ENCODE peak calls at places on chromosomes 1 and 21, in eight cellular contexts. Y is tibial artery, C is brain microvascular endothelial cell, F is neural progenitor cell, E is mesendoderm, O is stomach, R is body of pancreas, J is ascending aorta. G is an unnamed sample. For H3K36me3, the result is how much of the 10 kb centered on the place peaks cover.

GRCh38 chr1:203368624-203369451 is 17.9 kb upstream of the FMOD start:
- DNase-seq in Y (peak), C (peak), F (no peak), E (peak), O (no peak), R (peak), J (no peak), G (no peak)

GRCh38 chr1:47650205-47650604 is 212.4 kb downstream of the FOXD2 start:
- DNase-seq in Y (peak), C (peak), F (no peak), E (peak), O (peak), R (no peak), J (no peak), G (peak)

GRCh38 chr1:29256979-29257804 is 20.9 kb downstream of the PTPRU start:
- DNase-seq in Y (peak), C (peak), F (peak), E (peak), O (no peak), R (peak), J (no peak), G (peak)

GRCh38 chr1:81414417-81415087 is 386.2 kb upstream of the ADGRL2 start:
- DNase-seq in Y (peak), C (peak), F (peak), E (peak), O (peak), R (peak), J (no peak), G (no peak)

GRCh38 chr1:237040823-237041222 is 1.2 kb upstream of the RYR2 start:
- DNase-seq in Y (no peak), C (no peak), F (no peak), E (no peak), O (no peak), R (no peak), J (no peak), G (no peak)

GRCh38 chr1:182120411-182121258 is 59.1 kb upstream of the ZNF648 start:
- DNase-seq in Y (no peak), C (peak), F (no peak), E (no peak), O (peak), R (peak), J (no peak), G (no peak)

GRCh38 chr21:29217818-29218252 is 80.9 kb upstream of the BACH1 start:
- DNase-seq in Y (no peak), C (peak), F (no peak), E (no peak), O (no peak), R (no peak), J (no peak), G (peak)

GRCh38 chr1:94025383-94026340 is 95.3 kb downstream of the ABCA4 start:
- DNase-seq in Y (no peak), C (peak), F (peak), E (peak), O (no peak), R (peak), J (no peak), G (no peak)

GRCh38 chr1:170321113-170321512 is 175.4 kb downstream of the NTMT2 start:
- DNase-seq in Y (no peak), C (peak), F (no peak), E (no peak), O (no peak), R (no peak), J (no peak), G (no peak)

GRCh38 chr1:154999651-155000474 is 2.7 kb upstream of the ZBTB7B start:
- DNase-seq in Y (peak), C (no peak), F (peak), E (peak), O (peak), R (peak), J (no peak), G (no peak)

GRCh38 chr1:190752131-190752530 is 274.5 kb upstream of the BRINP3 start:
- DNase-seq in Y (no peak), C (no peak), F (no peak), E (no peak), O (no peak), R (no peak), J (no peak), G (no peak)

GRCh38 chr1:55428944-55429931 is 214.1 kb upstream of the USP24 start:
- DNase-seq in Y (peak), C (peak), F (no peak), E (peak), O (peak), R (peak), J (peak), G (peak)

GRCh38 chr1:26263212-26263611 is 16.7 kb upstream of the SH3BGRL3 start:
- DNase-seq in Y (no peak), C (no peak), F (no peak), E (no peak), O (no peak), R (no peak), J (no peak), G (no peak)

GRCh38 chr1:43056981-43057391 is 98.3 kb upstream of the SLC2A1 start:
- DNase-seq in Y (no peak), C (no peak), F (no peak), E (no peak), O (no peak), R (no peak), J (no peak), G (no peak)

GRCh38 chr1:97192872-97193572 is 471.4 kb downstream of the PTBP2 start:
- DNase-seq in Y (no peak), C (peak), F (no peak), E (peak), O (peak), R (peak), J (no peak), G (peak)

GRCh38 chr1:222455188-222455879 is 92.6 kb downstream of the HHIPL2 start:
- DNase-seq in Y (peak), C (peak), F (peak), E (peak), O (peak), R (peak), J (no peak), G (peak)
- H3K4me3 ChIP-seq in Y (peak), C (peak), F (no peak), E (no peak), O (no peak), R (no peak), J (peak), G (peak)

GRCh38 chr1:23752909-23753308 is 9.6 kb downstream of the ELOA start:
- DNase-seq in Y (no peak), C (no peak), F (no peak), E (no peak), O (no peak), R (no peak), J (no peak), G (no peak)
- H3K36me3 ChIP-seq in Y (half or more), C (half or more), F (under half), E (under half), O (half or more), R (half or more), J (half or more), G (half or more)

GRCh38 chr1:204376919-204377799 is 17.4 kb upstream of the PLEKHA6 start:
- DNase-seq in Y (no peak), C (no peak), F (no peak), E (no peak), O (peak), R (peak), J (no peak), G (no peak)
- H3K4me3 ChIP-seq in Y (peak), C (no peak), F (peak), E (no peak), O (peak), R (peak), J (peak), G (no peak)

GRCh38 chr1:27331922-27332321 is 9.9 kb upstream of the SYTL1 start:
- DNase-seq in Y (no peak), C (no peak), F (no peak), E (no peak), O (no peak), R (no peak), J (no peak), G (no peak)

GRCh38 chr1:27330786-27331185 is 8.8 kb downstream of the TMEM222 start:
- DNase-seq in Y (no peak), C (no peak), F (no peak), E (no peak), O (no peak), R (no peak), J (no peak), G (peak)

GRCh38 chr1:27333717-27334279 is 8.0 kb upstream of the SYTL1 start:
- DNase-seq in Y (no peak), C (no peak), F (no peak), E (no peak), O (no peak), R (no peak), J (no peak), G (peak)

GRCh38 chr1:27331426-27331825 is 9.5 kb downstream of the TMEM222 start:
- DNase-seq in Y (no peak), C (no peak), F (no peak), E (no peak), O (no peak), R (no peak), J (no peak), G (no peak)

DNA sequence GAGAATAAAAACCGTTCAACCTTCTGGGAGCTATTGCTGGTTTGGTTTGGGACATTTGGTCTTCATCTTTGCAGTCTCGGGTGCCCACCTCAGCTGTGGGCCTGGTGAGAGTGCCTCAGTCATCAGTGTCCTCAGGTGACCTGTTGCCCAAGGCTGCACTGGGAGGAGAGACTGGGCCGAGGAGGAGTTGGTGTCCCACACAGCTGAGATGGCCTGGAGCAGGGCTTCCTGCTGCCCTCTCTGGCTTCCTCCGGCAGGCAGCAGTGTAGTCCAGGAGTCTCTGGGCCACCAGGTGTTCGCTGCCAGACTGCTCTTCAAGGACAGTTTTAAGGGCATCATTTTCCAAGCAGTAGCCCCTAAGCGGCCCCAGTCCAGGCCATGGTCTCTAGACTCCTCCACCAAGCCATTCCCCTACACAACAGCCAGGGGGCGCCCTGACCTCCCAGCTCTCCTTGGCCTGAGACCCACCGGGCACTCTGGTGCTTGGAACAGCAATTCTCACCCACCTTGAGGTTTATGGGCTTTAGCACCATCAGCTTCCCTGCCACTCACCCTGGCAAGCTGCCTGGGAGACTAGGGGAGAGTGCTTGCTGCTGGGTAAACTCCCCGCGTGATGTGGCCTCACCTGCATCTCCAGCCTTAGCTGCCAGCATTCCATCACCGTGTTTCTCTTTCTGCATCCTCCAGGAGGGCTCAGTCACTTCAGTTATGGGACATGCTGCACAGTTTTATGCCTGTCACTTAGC is 9.1 kb upstream of the SYTL1 start:
- DNase-seq in Y (no peak), C (no peak), F (peak), E (peak), O (peak), R (peak), J (no peak), G (no peak)
- H3K36me3 ChIP-seq in Y (half or more), C (under half), F (under half), E (under half), O (half or more), R (under half), J (under half), G (half or more)

GRCh38 chr1:23027352-23027907 is 8.2 kb downstream of the KDM1A start:
- DNase-seq in Y (no peak), C (no peak), F (peak), E (no peak), O (no peak), R (no peak), J (no peak), G (no peak)
- H3K4me3 ChIP-seq in Y (no peak), C (no peak), F (no peak), E (no peak), O (no peak), R (no peak), J (no peak), G (no peak)

DNA sequence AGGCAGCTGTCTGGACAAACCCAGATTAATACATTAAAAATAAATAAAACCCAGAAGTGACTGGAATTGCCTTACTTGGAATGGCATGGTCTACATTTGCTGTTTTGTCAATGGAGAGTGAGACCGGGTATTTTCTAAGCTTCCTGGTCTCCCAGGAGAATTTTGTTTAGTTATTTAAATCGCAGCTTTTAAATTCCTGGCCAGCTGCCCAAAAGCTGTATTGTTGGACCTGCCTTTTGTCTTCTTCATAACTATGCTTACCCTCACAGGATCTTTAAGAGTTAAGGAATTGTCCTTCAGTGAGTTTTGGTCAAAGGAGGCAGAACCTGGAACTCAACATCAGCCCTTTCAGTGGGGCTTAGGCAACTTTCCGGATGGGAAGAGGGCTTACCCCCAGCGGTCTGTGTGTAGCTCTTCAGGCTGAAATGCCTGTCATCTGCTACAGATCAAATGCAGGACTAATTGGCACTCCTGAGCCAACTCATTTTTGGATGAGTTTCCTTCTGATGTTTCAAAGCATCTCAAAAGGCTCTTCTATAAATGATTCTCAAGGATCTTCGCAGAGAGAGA is 402.7 kb downstream of the SIPA1L2 start:
- DNase-seq in Y (no peak), C (no peak), F (peak), E (peak), O (no peak), R (no peak), J (no peak), G (no peak)
- H3K36me3 ChIP-seq in Y (under half), C (under half), F (under half), E (under half), O (under half), R (under half), J (under half), G (under half)

G was measured in SJSA1.